ENCODE peak calls at places on chromosomes 2 and 18, in four cellular contexts. One of them, this sample, is unnamed.

GRCh38 chr2:164523726-164524125 is 97.6 kb downstream of the GRB14 start:
- DNase-seq in HCT116: no peak
- DNase-seq in K562: no peak
- DNase-seq in GM12878: no peak
- DNase-seq in this sample: no peak

GRCh38 chr2:86225581-86225980 is 26.3 kb downstream of the MRPL35 start:
- DNase-seq in HCT116: no peak
- DNase-seq in K562: no peak
- DNase-seq in GM12878: peak
- DNase-seq in this sample: no peak

GRCh38 chr2:109238580-109238979 is 109.6 kb downstream of the SH3RF3 start:
- DNase-seq in HCT116: no peak
- DNase-seq in K562: no peak
- DNase-seq in GM12878: peak
- DNase-seq in this sample: no peak

GRCh38 chr2:31337860-31338259 is 76.7 kb downstream of the XDH start:
- DNase-seq in HCT116: no peak
- DNase-seq in K562: no peak
- DNase-seq in GM12878: no peak
- DNase-seq in this sample: no peak

GRCh38 chr2:132911726-132912724 is 242.0 kb upstream of the LYPD1 start:
- DNase-seq in HCT116: no peak
- DNase-seq in K562: no peak
- DNase-seq in GM12878: no peak
- DNase-seq in this sample: no peak

GRCh38 chr18:74155276-74155675 is 7.0 kb downstream of the TIMM21 start:
- DNase-seq in HCT116: no peak
- DNase-seq in K562: no peak
- DNase-seq in GM12878: no peak
- DNase-seq in this sample: no peak

GRCh38 chr18:37385846-37386435 is 179.7 kb downstream of the CELF4 start:
- DNase-seq in HCT116: peak
- DNase-seq in K562: peak
- DNase-seq in GM12878: no peak
- DNase-seq in this sample: no peak

GRCh38 chr2:218645126-218645525 is 14.3 kb downstream of the ZNF142 start:
- DNase-seq in HCT116: no peak
- DNase-seq in K562: no peak
- DNase-seq in GM12878: no peak
- DNase-seq in this sample: no peak

GRCh38 chr18:49890041-49890440 is 76.7 kb upstream of the ACAA2 start:
- DNase-seq in HCT116: no peak
- DNase-seq in K562: no peak
- DNase-seq in GM12878: no peak
- DNase-seq in this sample: no peak

GRCh38 chr2:212921711-212922110 is 229.7 kb downstream of the IKZF2 start:
- DNase-seq in HCT116: no peak
- DNase-seq in K562: no peak
- DNase-seq in GM12878: no peak
- DNase-seq in this sample: no peak

GRCh38 chr2:136238214-136238551 is 120.2 kb upstream of the CXCR4 start:
- DNase-seq in HCT116: no peak
- DNase-seq in K562: no peak
- DNase-seq in GM12878: no peak
- DNase-seq in this sample: no peak

GRCh38 chr2:75309596-75310290 is 110.4 kb upstream of the TACR1 start:
- DNase-seq in HCT116: no peak
- DNase-seq in K562: no peak
- DNase-seq in GM12878: no peak
- DNase-seq in this sample: no peak

GRCh38 chr2:26785431-26786206 is at the start of gene CENPA:
- DNase-seq in HCT116: peak
- DNase-seq in K562: peak
- DNase-seq in GM12878: peak
- DNase-seq in this sample: peak

GRCh38 chr2:156327835-156328401 is 4.6 kb downstream of the NR4A2 start:
- DNase-seq in HCT116: no peak
- DNase-seq in K562: no peak
- DNase-seq in GM12878: no peak
- DNase-seq in this sample: no peak

GRCh38 chr2:181680937-181681811 is 857 bp upstream of the NEUROD1 start:
- DNase-seq in HCT116: no peak
- DNase-seq in K562: no peak
- DNase-seq in GM12878: no peak
- DNase-seq in this sample: no peak

GRCh38 chr2:98571796-98572195 is 36.5 kb downstream of the COA5 start:
- DNase-seq in HCT116: no peak
- DNase-seq in K562: no peak
- DNase-seq in GM12878: no peak
- DNase-seq in this sample: no peak

GRCh38 chr2:126719191-126720030 is 63.5 kb downstream of the GYPC start:
- DNase-seq in HCT116: no peak
- DNase-seq in K562: no peak
- DNase-seq in GM12878: no peak
- DNase-seq in this sample: no peak

DNA sequence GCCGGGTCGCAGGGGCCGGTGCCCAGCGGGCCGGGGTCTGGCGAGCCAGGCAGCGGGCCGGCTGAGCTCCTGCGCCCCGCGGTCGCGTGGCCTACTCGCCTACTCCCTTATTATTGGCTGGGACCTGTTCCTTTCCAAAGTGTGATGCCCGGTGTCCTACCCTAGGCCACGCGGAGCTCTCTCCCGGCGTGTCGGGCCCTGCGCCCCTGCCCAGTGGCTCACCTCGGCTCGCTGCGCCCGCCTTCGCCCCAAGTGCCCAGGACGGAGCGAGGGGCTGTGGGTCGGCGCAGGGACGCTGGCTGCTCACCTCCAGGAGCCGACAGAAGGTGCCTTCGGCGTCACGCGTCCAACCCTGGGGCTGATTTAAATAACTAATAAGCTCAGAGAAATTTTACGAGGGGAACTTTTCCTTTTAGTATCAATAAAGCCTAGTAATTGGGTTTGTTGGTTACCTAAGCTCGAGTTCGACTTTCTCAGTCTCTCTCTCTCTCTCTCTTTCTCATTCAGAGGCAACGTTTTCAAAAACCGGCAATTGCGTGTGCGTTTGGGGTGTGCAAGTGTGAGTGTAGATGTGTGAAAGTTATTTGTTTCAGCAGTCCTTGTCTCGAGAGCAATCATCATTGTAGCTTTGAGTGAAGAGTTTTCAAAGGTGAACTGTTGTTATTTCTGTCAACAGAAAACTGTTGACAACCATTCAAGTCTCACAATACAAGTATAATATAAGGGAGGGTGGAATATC is 7.0 kb upstream of the SATB2 start:
- DNase-seq in HCT116: no peak
- DNase-seq in K562: no peak
- DNase-seq in GM12878: no peak
- DNase-seq in this sample: no peak
- TF ChIP-seq POLR2AphosphoS5 in HCT116: no peak
- TF ChIP-seq POLR2AphosphoS5 in K562: no peak
- TF ChIP-seq POLR2AphosphoS5 in GM12878: no peak
- TF ChIP-seq POLR2AphosphoS5 in this sample: no peak

DNA sequence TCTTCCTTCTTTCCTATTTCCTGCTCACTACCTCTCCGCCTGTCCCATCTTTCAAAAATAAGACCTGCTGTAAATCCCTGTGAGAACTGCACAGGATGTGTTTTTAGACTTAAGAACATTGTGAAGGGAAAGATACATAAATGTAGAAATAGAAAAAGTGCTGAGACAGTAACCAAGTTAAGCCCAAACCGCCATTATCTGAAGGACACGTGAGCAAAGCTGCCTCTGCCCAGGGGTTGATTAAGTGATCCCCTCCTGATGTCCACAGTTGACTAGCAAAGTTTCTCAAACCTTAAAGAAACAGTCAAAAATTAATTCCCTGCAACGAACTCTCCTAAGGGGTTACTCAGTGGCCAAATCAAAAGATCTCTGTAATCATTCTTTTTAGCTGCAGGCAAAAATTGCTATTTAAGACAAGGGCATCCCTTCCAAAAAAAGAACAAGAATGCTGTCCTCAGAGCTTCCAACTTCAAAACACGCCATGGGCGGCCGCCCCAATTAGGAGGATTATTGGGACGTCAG is 48.2 kb downstream of the ZNF516 start:
- DNase-seq in HCT116: no peak
- DNase-seq in K562: no peak
- DNase-seq in GM12878: no peak
- DNase-seq in this sample: no peak
- H3K9ac ChIP-seq in HCT116: no peak
- H3K9ac ChIP-seq in K562: no peak
- H3K9ac ChIP-seq in GM12878: no peak
- H3K9ac ChIP-seq in this sample: no peak

DNA sequence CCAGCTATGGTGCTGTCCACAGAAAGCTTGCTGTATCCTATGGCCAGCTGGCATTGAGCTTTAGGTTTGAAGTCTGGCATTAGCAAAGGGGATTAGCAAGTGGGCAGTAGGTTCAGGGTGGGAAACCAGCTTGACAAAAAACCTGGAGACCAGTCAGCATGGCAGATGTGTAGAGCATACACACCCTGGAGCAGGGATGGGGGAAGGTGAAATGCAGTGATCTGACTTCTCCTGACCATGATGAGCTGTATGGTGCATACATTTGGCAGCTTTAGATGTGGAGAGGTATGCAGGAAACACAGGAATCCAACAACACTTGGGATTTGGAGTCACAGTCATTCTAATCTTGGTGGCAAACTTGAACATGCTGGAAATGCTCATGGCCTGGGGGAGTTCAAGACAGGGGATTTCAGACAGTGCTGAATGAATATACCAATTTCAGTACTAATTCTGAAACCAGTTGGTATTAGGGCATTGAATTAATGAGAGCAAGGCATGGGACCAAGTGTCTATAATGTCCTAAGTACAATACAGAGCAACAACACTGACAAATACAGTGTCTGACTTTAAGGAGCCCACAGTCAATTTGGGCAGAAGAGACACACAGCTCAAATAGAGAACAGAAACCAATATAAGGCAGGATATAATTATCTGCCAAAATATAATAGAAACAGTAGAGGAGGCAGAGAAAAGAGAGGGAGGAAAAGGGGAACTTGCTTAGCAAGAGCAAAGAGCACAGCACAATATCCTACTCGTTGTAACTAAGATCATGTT is 11.8 kb downstream of the ARHGAP15 start:
- DNase-seq in HCT116: no peak
- DNase-seq in K562: no peak
- DNase-seq in GM12878: peak
- DNase-seq in this sample: no peak
- H3K27ac ChIP-seq in HCT116: no peak
- H3K27ac ChIP-seq in K562: no peak
- H3K27ac ChIP-seq in GM12878: peak
- H3K27ac ChIP-seq in this sample: peak

GRCh38 chr2:79359419-79359818 is 153.4 kb upstream of the CTNNA2 start:
- DNase-seq in HCT116: no peak
- DNase-seq in K562: no peak
- DNase-seq in GM12878: no peak
- DNase-seq in this sample: no peak

DNA sequence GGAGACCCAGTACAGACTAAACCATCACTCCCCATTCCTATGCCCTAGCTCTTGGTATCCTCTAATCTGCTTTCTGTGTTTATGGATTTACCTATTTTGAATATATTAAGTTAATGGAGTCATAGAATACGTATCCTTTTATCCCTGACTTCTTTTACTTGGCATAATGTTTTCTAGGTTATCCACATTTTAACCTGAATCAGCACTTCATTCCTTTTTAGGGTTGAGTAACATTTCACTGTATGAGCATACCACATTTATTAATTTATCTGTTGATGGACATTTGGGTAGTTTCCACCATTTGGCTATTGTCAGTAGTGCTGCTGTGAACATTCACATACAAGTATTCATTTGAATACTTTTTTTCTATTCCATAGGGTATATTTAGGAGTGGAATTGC is 157.3 kb upstream of the CTNNA2 start:
- DNase-seq in HCT116: no peak
- DNase-seq in K562: no peak
- DNase-seq in GM12878: no peak
- DNase-seq in this sample: no peak
- TF ChIP-seq POLR2AphosphoS5 in HCT116: no peak
- TF ChIP-seq POLR2AphosphoS5 in K562: no peak
- TF ChIP-seq POLR2AphosphoS5 in GM12878: no peak
- TF ChIP-seq POLR2AphosphoS5 in this sample: no peak

DNA sequence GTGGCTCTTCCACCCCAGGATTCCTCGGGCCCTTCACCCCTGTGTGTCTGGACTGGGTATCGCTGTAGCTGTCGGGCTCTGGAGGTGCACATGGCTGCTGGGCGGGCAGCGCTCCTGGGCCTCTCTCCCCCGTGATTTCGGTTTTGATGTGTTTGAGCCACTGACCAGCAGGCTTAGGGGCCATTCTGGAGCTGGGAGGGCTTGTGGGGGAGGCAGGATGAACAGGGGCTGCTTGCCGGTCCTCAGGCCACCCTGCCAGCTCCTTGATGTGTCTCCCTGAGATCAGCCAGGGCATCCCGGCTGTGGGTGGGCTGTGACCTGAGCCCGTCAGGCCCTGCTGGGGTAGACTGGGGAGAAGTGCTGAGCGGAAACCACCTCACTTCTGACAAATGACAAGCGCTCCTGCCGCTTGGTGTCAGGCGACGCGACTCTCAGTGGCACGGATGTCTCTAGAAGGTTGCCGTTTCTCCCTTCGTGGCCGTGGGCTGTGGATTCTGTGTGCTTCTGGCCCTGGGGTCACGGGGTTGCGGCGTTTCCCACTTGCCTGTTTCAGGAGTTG is 45.6 kb downstream of the NFATC1 start:
- DNase-seq in HCT116: no peak
- DNase-seq in K562: no peak
- DNase-seq in GM12878: no peak
- DNase-seq in this sample: no peak
- H3K9ac ChIP-seq in HCT116: no peak
- H3K9ac ChIP-seq in K562: no peak
- H3K9ac ChIP-seq in GM12878: no peak
- H3K9ac ChIP-seq in this sample: no peak

GRCh38 chr2:162929571-162929970 is 91.0 kb upstream of the KCNH7 start:
- DNase-seq in HCT116: no peak
- DNase-seq in K562: no peak
- DNase-seq in GM12878: no peak
- DNase-seq in this sample: no peak
- H3K27ac ChIP-seq in HCT116: no peak
- H3K27ac ChIP-seq in K562: no peak
- H3K27ac ChIP-seq in GM12878: no peak
- H3K27ac ChIP-seq in this sample: no peak

DNA sequence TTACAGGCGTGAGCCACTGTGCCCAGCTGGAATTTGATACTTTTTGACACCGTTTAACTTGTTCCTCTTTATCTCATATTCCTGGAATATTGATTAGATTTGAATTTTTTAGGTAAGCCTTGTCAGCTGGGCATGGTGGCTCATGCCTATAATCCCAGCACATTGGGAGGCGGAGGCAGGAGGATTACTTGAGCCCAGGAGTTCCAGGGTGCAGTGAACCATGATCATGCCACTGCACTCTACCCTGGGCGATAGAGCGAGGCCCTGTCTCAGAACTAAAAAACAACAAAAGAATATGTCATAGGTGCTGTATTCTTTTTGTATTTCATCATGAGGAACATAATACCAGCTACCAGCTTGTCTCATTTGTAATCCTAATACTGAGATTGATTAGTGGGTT is 90.3 kb downstream of the ZNF532 start:
- DNase-seq in HCT116: no peak
- DNase-seq in K562: no peak
- DNase-seq in GM12878: no peak
- DNase-seq in this sample: no peak
- TF ChIP-seq POLR2AphosphoS5 in HCT116: no peak
- TF ChIP-seq POLR2AphosphoS5 in K562: no peak
- TF ChIP-seq POLR2AphosphoS5 in GM12878: no peak
- TF ChIP-seq POLR2AphosphoS5 in this sample: no peak

This sample was measured in SK-N-MC.